ENCODE peak calls at places on chromosomes 12 and 14, in eight cellular contexts. Y, E, N, J, S, W, U and L are unnamed samples.

GRCh38 chr14:98878278-98878677 is 393.7 kb downstream of the BCL11B start:
- DNase-seq in Y (no peak), E (no peak), N (no peak), J (no peak), S (no peak), W (no peak), U (no peak), L (no peak)

GRCh38 chr12:118371354-118372282 is 1.1 kb downstream of the TAOK3 start:
- DNase-seq in Y (peak), E (peak), N (peak), J (peak), S (no peak), W (no peak), U (no peak), L (peak)

GRCh38 chr12:103801709-103802585 is 39.1 kb downstream of the NT5DC3 start:
- DNase-seq in Y (no peak), E (peak), N (no peak), J (no peak), S (no peak), W (no peak), U (peak), L (no peak)

GRCh38 chr14:34780646-34781045 is 66.3 kb upstream of the CFL2 start:
- DNase-seq in Y (no peak), E (no peak), N (no peak), J (no peak), S (no peak), W (no peak), U (no peak), L (no peak)

GRCh38 chr14:58281969-58282368 is 16.4 kb upstream of the ARID4A start:
- DNase-seq in Y (peak), E (no peak), N (no peak), J (no peak), S (no peak), W (no peak), U (no peak), L (no peak)

GRCh38 chr14:98743536-98743935 is 528.5 kb downstream of the BCL11B start:
- DNase-seq in Y (no peak), E (no peak), N (no peak), J (no peak), S (no peak), W (no peak), U (no peak), L (no peak)

GRCh38 chr12:95582230-95583058 is 31.2 kb upstream of the USP44 start:
- DNase-seq in Y (peak), E (no peak), N (no peak), J (no peak), S (no peak), W (no peak), U (peak), L (no peak)

GRCh38 chr14:88168498-88169165 is 154.4 kb downstream of the KCNK10 start:
- DNase-seq in Y (peak), E (no peak), N (peak), J (no peak), S (no peak), W (peak), U (peak), L (peak)

GRCh38 chr12:109716512-109717389 is 3.1 kb downstream of the FAM222A start:
- DNase-seq in Y (no peak), E (peak), N (peak), J (peak), S (no peak), W (no peak), U (peak), L (no peak)

GRCh38 chr12:50677858-50678257 is 86.0 kb upstream of the ATF1 start:
- DNase-seq in Y (no peak), E (no peak), N (peak), J (peak), S (no peak), W (no peak), U (peak), L (no peak)

GRCh38 chr12:108815875-108816594 is 41.3 kb downstream of the SSH1 start:
- DNase-seq in Y (no peak), E (no peak), N (no peak), J (no peak), S (no peak), W (no peak), U (peak), L (peak)

GRCh38 chr14:65704850-65705249 is 292.3 kb downstream of the FUT8 start:
- DNase-seq in Y (no peak), E (no peak), N (no peak), J (no peak), S (no peak), W (no peak), U (no peak), L (no peak)

GRCh38 chr14:65203574-65203973 is 101.3 kb upstream of the MAX start:
- DNase-seq in Y (no peak), E (no peak), N (no peak), J (no peak), S (no peak), W (no peak), U (no peak), L (no peak)

GRCh38 chr12:67414011-67414715 is 145.0 kb downstream of the CAND1 start:
- DNase-seq in Y (no peak), E (no peak), N (no peak), J (no peak), S (no peak), W (no peak), U (no peak), L (no peak)

GRCh38 chr12:117042171-117042809 is 56.9 kb downstream of the TESC start:
- DNase-seq in Y (peak), E (no peak), N (no peak), J (no peak), S (no peak), W (no peak), U (peak), L (peak)

GRCh38 chr12:115212356-115212755 is 528.4 kb upstream of the TBX3 start:
- DNase-seq in Y (no peak), E (no peak), N (no peak), J (no peak), S (no peak), W (no peak), U (no peak), L (no peak)

GRCh38 chr12:83465632-83466031 is 778.9 kb downstream of the TMTC2 start:
- DNase-seq in Y (no peak), E (no peak), N (no peak), J (no peak), S (no peak), W (no peak), U (no peak), L (no peak)

GRCh38 chr12:122022393-122023338 is 982 bp downstream of the BCL7A start:
- DNase-seq in Y (no peak), E (no peak), N (peak), J (peak), S (no peak), W (no peak), U (no peak), L (peak)

GRCh38 chr12:48199784-48200198 is 3.3 kb downstream of the OR10AD1 start:
- DNase-seq in Y (no peak), E (no peak), N (no peak), J (no peak), S (no peak), W (no peak), U (peak), L (no peak)

GRCh38 chr12:48198619-48198973 is 4.5 kb downstream of the OR10AD1 start:
- DNase-seq in Y (no peak), E (peak), N (peak), J (peak), S (peak), W (no peak), U (no peak), L (peak)

GRCh38 chr12:48197549-48197966 is 5.5 kb downstream of the OR10AD1 start:
- DNase-seq in Y (peak), E (no peak), N (peak), J (no peak), S (no peak), W (no peak), U (no peak), L (peak)

GRCh38 chr12:48198985-48199384 is 4.1 kb downstream of the OR10AD1 start:
- DNase-seq in Y (no peak), E (no peak), N (no peak), J (no peak), S (no peak), W (no peak), U (no peak), L (no peak)

DNA sequence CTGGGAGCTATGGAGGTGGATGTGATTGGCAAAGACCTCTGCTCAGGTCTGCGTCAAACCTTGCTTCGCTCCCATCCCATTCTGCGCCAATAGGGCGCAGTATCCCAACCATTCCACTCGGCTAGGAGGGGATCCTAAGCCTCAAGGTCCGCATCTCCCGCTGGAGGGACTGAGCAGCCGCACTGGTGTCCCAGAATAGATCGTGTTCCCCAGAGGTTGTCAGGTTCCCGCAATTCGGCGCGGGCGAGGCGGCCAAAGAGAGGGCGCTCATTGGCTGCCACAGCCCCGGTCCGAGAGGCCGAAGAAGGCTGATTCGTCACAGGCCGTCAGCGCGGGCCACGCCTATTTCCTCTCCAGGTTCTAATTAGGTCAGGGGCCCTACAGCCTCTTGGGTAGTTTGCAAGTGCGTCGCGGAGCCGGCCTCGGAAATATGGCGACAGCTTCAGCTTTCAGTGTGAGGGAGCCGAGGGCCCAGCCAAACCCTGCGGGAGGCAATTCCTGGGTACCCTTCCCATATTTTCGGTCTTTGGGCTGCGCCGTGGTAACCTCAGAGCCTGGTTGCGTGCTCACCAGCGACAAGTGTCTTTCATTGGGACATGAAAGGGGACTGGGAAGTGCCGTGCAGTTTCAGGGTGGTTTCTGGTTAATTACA is 5.0 kb downstream of the OR10AD1 start:
- DNase-seq in Y (peak), E (peak), N (peak), J (peak), S (peak), W (peak), U (peak), L (peak)
- TF ChIP-seq POLR2A in Y (peak), E (peak), N (peak), J (peak), S (peak), W (peak), U (peak), L (peak)

GRCh38 chr14:105303949-105304348 is 3.1 kb upstream of the BRF1 start:
- DNase-seq in Y (no peak), E (no peak), N (no peak), J (no peak), S (no peak), W (no peak), U (no peak), L (no peak)

GRCh38 chr14:105299654-105300541 is 903 bp downstream of the BRF1 start:
- DNase-seq in Y (peak), E (peak), N (no peak), J (peak), S (no peak), W (no peak), U (no peak), L (peak)

GRCh38 chr14:105304565-105304964 is 3.8 kb upstream of the BRF1 start:
- DNase-seq in Y (no peak), E (no peak), N (no peak), J (no peak), S (no peak), W (no peak), U (no peak), L (no peak)

GRCh38 chr14:105301103-105301914 is 508 bp upstream of the BRF1 start:
- DNase-seq in Y (peak), E (peak), N (peak), J (peak), S (peak), W (peak), U (peak), L (peak)

DNA sequence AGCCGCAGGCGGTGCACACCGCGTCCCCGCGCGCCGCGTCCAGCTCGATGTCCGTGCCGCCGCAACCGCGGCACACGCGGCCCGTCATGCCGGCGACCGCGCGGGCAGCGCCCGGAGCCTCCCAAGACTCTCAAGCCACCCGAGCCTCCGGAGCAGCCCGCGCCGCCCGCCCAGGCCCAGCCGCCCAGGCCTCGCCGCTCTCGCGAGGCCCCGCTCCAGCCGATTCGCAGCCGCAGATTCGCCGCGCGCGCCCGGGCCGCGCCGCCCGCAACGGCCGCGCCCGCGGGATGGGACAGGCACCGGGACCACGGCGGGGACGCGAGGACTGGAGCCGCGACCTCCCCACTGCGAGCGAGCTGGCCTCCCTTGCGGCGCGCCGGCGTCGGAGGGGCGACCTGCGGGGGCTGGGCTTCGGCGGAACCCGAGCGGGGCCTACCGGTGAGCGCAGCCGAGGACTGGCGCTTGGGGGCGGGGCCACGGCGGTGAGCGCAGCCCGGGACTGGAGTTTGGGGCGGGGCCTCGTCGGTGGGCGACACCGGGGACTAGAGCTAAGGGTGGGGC is at the start of gene BRF1:
- DNase-seq in Y (peak), E (peak), N (peak), J (peak), S (peak), W (peak), U (peak), L (peak)
- TF ChIP-seq POLR2A in Y (no peak), E (no peak), N (no peak), J (no peak), S (peak), W (peak), U (no peak), L (peak)

GRCh38 chr14:59293934-59294661 is 105.6 kb downstream of the DAAM1 start:
- DNase-seq in Y (peak), E (no peak), N (no peak), J (peak), S (no peak), W (no peak), U (no peak), L (no peak)
- TF ChIP-seq POLR2A in Y (no peak), E (no peak), N (no peak), J (no peak), S (no peak), W (no peak), U (no peak), L (no peak)

DNA sequence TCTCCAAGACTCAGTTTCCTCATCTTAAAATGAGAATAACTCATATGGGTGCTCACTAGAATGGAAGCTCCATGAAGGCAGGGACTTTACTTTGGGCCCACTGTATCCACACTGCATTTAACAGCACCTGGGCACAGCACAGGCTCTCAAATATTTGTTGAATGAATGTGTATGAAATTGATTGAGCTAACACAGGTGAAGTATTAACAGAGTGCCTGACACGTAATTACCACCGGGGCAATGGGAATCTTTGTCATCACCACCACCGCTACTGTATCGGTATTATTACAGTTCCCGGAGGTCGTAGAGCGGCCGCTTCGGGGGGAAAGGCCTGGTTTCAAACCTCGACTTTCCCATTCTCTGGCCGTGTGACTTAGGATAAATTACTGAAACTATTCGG is 1.2 kb upstream of the RIC8B start:
- DNase-seq in Y (no peak), E (no peak), N (no peak), J (no peak), S (no peak), W (no peak), U (no peak), L (peak)
- TF ChIP-seq POLR2A in Y (no peak), E (no peak), N (no peak), J (no peak), S (no peak), W (no peak), U (no peak), L (no peak)

GRCh38 chr12:12613334-12613733 is 1.7 kb downstream of the CREBL2 start:
- DNase-seq in Y (no peak), E (no peak), N (peak), J (no peak), S (no peak), W (no peak), U (no peak), L (no peak)

GRCh38 chr12:12609692-12610091 is 2.0 kb upstream of the CREBL2 start:
- DNase-seq in Y (no peak), E (no peak), N (no peak), J (no peak), S (no peak), W (no peak), U (no peak), L (no peak)

GRCh38 chr12:12612403-12612802 is 727 bp downstream of the CREBL2 start:
- DNase-seq in Y (peak), E (no peak), N (peak), J (no peak), S (peak), W (peak), U (peak), L (peak)

GRCh38 chr12:12610711-12611110 is 965 bp upstream of the CREBL2 start:
- DNase-seq in Y (no peak), E (no peak), N (no peak), J (no peak), S (no peak), W (no peak), U (no peak), L (no peak)

DNA sequence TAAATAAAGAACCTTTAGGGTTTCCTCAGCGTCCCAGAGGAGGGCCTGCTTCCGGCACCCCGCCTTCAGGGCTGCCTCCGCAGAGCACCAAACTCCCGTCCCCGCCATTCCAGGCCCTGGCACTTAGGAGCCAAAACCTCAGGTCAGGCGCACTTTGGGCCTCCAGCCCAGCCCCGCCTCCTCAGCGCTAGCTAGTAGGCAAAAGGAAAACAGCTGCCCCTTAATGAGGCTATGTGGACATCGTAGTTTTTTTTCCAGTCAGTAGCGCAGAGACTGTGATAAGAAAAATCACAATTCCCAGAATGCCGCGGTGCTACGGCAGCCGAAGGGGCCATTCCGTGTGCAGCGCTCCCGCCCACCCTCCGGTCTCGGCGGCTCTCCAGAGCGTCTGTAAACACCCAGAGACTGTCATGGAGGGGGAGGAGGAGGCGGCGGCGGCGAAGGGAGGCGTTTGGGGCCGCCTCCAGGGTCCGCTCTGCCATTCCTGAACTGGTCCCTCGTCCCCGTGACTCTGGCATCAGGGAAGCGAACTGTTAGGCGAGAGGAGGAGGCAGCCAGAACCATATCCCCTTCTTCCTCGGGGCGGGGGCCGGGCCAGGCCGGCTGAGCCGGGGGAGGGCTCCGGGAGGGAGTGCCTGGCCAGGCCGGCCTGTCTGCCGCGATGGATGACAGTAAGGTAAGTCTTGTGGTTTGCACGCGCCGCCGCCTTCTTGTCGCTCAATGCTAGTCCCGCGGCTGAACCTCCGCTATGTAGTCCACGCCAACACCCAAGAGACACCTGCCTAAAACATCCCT is at the start of gene CREBL2:
- DNase-seq in Y (peak), E (peak), N (peak), J (peak), S (peak), W (peak), U (peak), L (peak)
- TF ChIP-seq POLR2A in Y (peak), E (peak), N (peak), J (no peak), S (peak), W (peak), U (peak), L (peak)

GRCh38 chr14:22962061-22962676 is 5.3 kb upstream of the HAUS4 start:
- DNase-seq in Y (no peak), E (no peak), N (no peak), J (no peak), S (no peak), W (no peak), U (no peak), L (no peak)

GRCh38 chr14:22972313-22972930 is 9.9 kb downstream of the AJUBA start:
- DNase-seq in Y (no peak), E (no peak), N (no peak), J (no peak), S (no peak), W (no peak), U (no peak), L (no peak)

GRCh38 chr14:22971152-22971551 is 11.2 kb downstream of the AJUBA start:
- DNase-seq in Y (no peak), E (no peak), N (no peak), J (no peak), S (no peak), W (no peak), U (no peak), L (no peak)

DNA sequence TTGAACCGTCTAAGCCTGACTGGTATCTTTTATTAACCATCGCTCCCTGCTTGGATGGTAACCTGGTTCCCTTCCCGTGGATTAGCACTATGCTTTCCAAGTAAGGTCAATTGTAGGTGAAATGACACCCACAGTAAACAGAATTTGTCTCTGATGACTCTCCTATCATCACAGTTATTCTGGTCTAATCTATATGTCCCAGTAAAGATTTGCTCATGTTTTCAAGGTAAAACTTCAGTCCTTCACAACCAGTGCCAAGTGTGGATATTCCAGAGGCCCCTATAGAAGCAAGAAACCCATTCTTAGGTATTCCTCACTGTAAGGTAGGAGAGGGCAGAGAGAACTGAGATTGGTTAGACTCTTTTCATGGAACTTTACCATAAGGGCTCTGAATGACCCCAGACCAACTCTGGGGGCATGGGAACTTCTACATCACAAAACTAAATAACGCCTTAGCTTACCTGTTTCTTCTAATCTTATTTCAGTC is 9.9 kb upstream of the HAUS4 start:
- DNase-seq in Y (no peak), E (no peak), N (no peak), J (no peak), S (no peak), W (no peak), U (no peak), L (no peak)
- TF ChIP-seq POLR2A in Y (no peak), E (no peak), N (no peak), J (no peak), S (no peak), W (no peak), U (no peak), L (no peak)

GRCh38 chr14:89303452-89304435 is 113.3 kb downstream of the FOXN3 start:
- DNase-seq in Y (peak), E (peak), N (peak), J (peak), S (no peak), W (no peak), U (peak), L (peak)
- TF ChIP-seq POLR2A in Y (no peak), E (no peak), N (peak), J (no peak), S (peak), W (peak), U (peak), L (no peak)